ENCODE peak calls at places on chromosomes 13 and 19, in six cellular contexts. T, O, G, B, R and M are unnamed samples.

GRCh38 chr13:60990032-60990733 is 425.5 kb downstream of the PCDH20 start:
- DNase-seq in T (no peak), O (no peak), G (no peak), B (no peak), R (no peak), M (no peak)

GRCh38 chr13:34748078-34748477 is 194.0 kb upstream of the NBEA start:
- DNase-seq in T (no peak), O (no peak), G (no peak), B (no peak), R (no peak), M (no peak)

GRCh38 chr19:11267316-11268085 is 5.2 kb upstream of the DOCK6 start:
- DNase-seq in T (no peak), O (no peak), G (no peak), B (no peak), R (no peak), M (no peak)

GRCh38 chr13:95797016-95797415 is 120.1 kb downstream of the DNAJC3 start:
- DNase-seq in T (no peak), O (no peak), G (no peak), B (no peak), R (no peak), M (no peak)

GRCh38 chr13:101289764-101290163 is 126.5 kb downstream of the NALCN start:
- DNase-seq in T (peak; percentile 5), O (peak; percentile 65), G (peak; percentile 73), B (no peak), R (peak; percentile 26), M (no peak)

GRCh38 chr13:93004919-93005318 is 221.7 kb upstream of the GPC6 start:
- DNase-seq in T (no peak), O (no peak), G (no peak), B (no peak), R (no peak), M (no peak)

GRCh38 chr13:32098275-32098674 is 66.7 kb downstream of the FRY start:
- DNase-seq in T (no peak), O (peak; percentile 18), G (peak; percentile 7), B (no peak), R (no peak), M (no peak)

GRCh38 chr13:93224545-93224944 is 2.1 kb upstream of the GPC6 start:
- DNase-seq in T (no peak), O (peak; percentile 90), G (peak; percentile 41), B (no peak), R (no peak), M (no peak)

GRCh38 chr13:27425151-27425917 is 915 bp downstream of the GTF3A start:
- DNase-seq in T (no peak), O (no peak), G (no peak), B (no peak), R (no peak), M (no peak)

GRCh38 chr19:15453091-15453498 is 3.3 kb upstream of the WIZ start:
- DNase-seq in T (no peak), O (no peak), G (peak; percentile 14), B (no peak), R (no peak), M (peak; percentile 71)